ENCODE peak calls at places on chromosome 5, in four cellular contexts. V is fibroblast of pulmonary artery; I is WERI-Rb-1; P is stimulated activated CD4-positive, alpha-beta T cell treated with anti-CD3 and anti-CD28 coated beads, Interleukin-12 subunit alpha, Interleukin-12 subunit beta, amount 100 ng/mL, for 24 hours. X is an unnamed sample.

GRCh38 chr5:33306758-33307157 is 134.0 kb upstream of the TARS1 start:
- DNase-seq in V (no peak), I (no peak), P (no peak), X (no peak)

GRCh38 chr5:135079282-135079681 is 45.3 kb upstream of the PITX1 start:
- DNase-seq in V (no peak), I (no peak), P (no peak), X (no peak)

GRCh38 chr5:179149278-179149677 is 89.1 kb downstream of the ZNF354C start:
- DNase-seq in V (no peak), I (no peak), P (no peak), X (peak; percentile 10)

GRCh38 chr5:82641362-82641988 is 363.3 kb upstream of the RPS23 start:
- DNase-seq in V (peak; percentile 95), I (peak; percentile 22), P (no peak), X (no peak)

GRCh38 chr5:9898319-9898718 is 268.2 kb upstream of the TAS2R1 start:
- DNase-seq in V (peak; percentile 72), I (peak; percentile 69), P (no peak), X (no peak)

GRCh38 chr5:52693279-52693678 is 94.4 kb upstream of the ITGA1 start:
- DNase-seq in V (peak; percentile 69), I (peak; percentile 33), P (no peak), X (peak; percentile 43)

GRCh38 chr5:80516826-80517225 is 28.9 kb downstream of the FAM151B start:
- DNase-seq in V (peak; percentile 87), I (no peak), P (peak; percentile 20), X (no peak)

GRCh38 chr5:61290815-61291214 is 41.2 kb upstream of the ZSWIM6 start:
- DNase-seq in V (peak; percentile 60), I (no peak), P (no peak), X (no peak)

GRCh38 chr5:5316333-5316732 is 106.1 kb upstream of the ICE1 start:
- DNase-seq in V (no peak), I (no peak), P (no peak), X (no peak)

GRCh38 chr5:33829430-33829829 is 62.4 kb downstream of the ADAMTS12 start:
- DNase-seq in V (no peak), I (no peak), P (no peak), X (peak; percentile 34)

GRCh38 chr5:128498844-128499455 is 39.1 kb downstream of the FBN2 start:
- DNase-seq in V (peak; percentile 88), I (peak; percentile 11), P (no peak), X (no peak)

GRCh38 chr5:177300236-177300880 is 3.2 kb downstream of the RAB24 start:
- DNase-seq in V (peak; percentile 72), I (no peak), P (no peak), X (peak; percentile 68)

GRCh38 chr5:140042551-140043507 is at the start of gene NRG2:
- DNase-seq in V (peak; percentile 44), I (peak; percentile 87), P (peak; percentile 23), X (peak; percentile 79)

GRCh38 chr5:106780355-106780754 is 890.4 kb downstream of the EFNA5 start:
- DNase-seq in V (no peak), I (no peak), P (no peak), X (no peak)

GRCh38 chr5:3080366-3080765 is 328.9 kb upstream of the IRX2 start:
- DNase-seq in V (no peak), I (no peak), P (no peak), X (no peak)